ENCODE peak calls at places on chromosomes 12 and 14, in four cellular contexts. J is stimulated activated CD8-positive, alpha-beta memory T cell treated with anti-CD3 and anti-CD28 coated beads, Interleukin-7, amount 100 ng/mL, for 48 hours; O is T47D; B is AG20443. Z is an unnamed sample.
A peak's percentile ranks its signal among the peaks of the same experiment; 100 is the strongest.

GRCh38 chr12:133202493-133203343 is 21.4 kb downstream of the ZNF268 start:
- DNase-seq in J (no peak), O (no peak), B (no peak), Z (no peak)

GRCh38 chr12:43338848-43339526 is 213.0 kb downstream of the ADAMTS20 start:
- DNase-seq in J (no peak), O (no peak), B (peak; percentile 60), Z (peak; percentile 57)

GRCh38 chr14:99576761-99577705 is 27.0 kb downstream of the CCDC85C start:
- DNase-seq in J (no peak), O (no peak), B (no peak), Z (no peak)

GRCh38 chr12:50198829-50199228 is 31.7 kb upstream of the CERS5 start:
- DNase-seq in J (no peak), O (no peak), B (no peak), Z (no peak)

GRCh38 chr12:49647280-49647679 is 23.9 kb downstream of the PRPF40B start:
- DNase-seq in J (no peak), O (no peak), B (no peak), Z (no peak)

GRCh38 chr14:80981673-80982072 is 26.3 kb downstream of the TSHR start:
- DNase-seq in J (no peak), O (no peak), B (no peak), Z (no peak)

GRCh38 chr14:67650694-67651093 is 23.7 kb downstream of the VTI1B start:
- DNase-seq in J (no peak), O (no peak), B (peak; percentile 81), Z (no peak)

GRCh38 chr14:74962493-74962892 is 7.1 kb upstream of the PGF start:
- DNase-seq in J (no peak), O (no peak), B (no peak), Z (no peak)

GRCh38 chr12:9910716-9911421 is 21.3 kb downstream of the CLEC2A start:
- DNase-seq in J (no peak), O (no peak), B (no peak), Z (no peak)

GRCh38 chr14:44966601-44967336 is 4.8 kb downstream of the TOGARAM1 start:
- DNase-seq in J (no peak), O (no peak), B (no peak), Z (no peak)

GRCh38 chr14:74853581-74853980 is 22.4 kb downstream of the PROX2 start:
- DNase-seq in J (no peak), O (no peak), B (no peak), Z (no peak)

GRCh38 chr14:101595887-101596721 is 34.8 kb downstream of the DIO3 start:
- DNase-seq in J (peak; percentile 5), O (no peak), B (no peak), Z (no peak)

GRCh38 chr12:92740421-92740820 is 37.6 kb downstream of the PLEKHG7 start:
- DNase-seq in J (no peak), O (no peak), B (no peak), Z (no peak)

GRCh38 chr14:94462219-94462551 is 9.6 kb upstream of the SERPINA11 start:
- DNase-seq in J (no peak), O (no peak), B (no peak), Z (no peak)

GRCh38 chr12:76719171-76719631 is 44.7 kb upstream of the ZDHHC17 start:
- DNase-seq in J (no peak), O (no peak), B (peak; percentile 11), Z (no peak)